ENCODE peak calls at places on chromosomes 12 and 14, in four cellular contexts. V is IMR-90, J is H1, Q is bronchial epithelial cell. S is an unnamed sample.

GRCh38 chr14:100135784-100136183 is 23.7 kb downstream of the DEGS2 start:
- DNase-seq in V (no peak), Q (no peak), J (no peak), S (no peak)

GRCh38 chr14:100714205-100714781 is 12.4 kb upstream of the DLK1 start:
- DNase-seq in V (no peak), Q (no peak), J (no peak), S (no peak)

GRCh38 chr12:109714141-109714912 is 702 bp downstream of the FAM222A start:
- DNase-seq in V (peak; percentile 20), Q (no peak), J (peak; percentile 81), S (peak; percentile 29)

GRCh38 chr12:77940011-77940423 is 109.3 kb downstream of the NAV3 start:
- DNase-seq in J (no peak), V (peak; percentile 93), Q (peak; percentile 94), S (peak; percentile 72)

GRCh38 chr12:70002097-70002911 is 177.3 kb downstream of the MYRFL start:
- DNase-seq in Q (no peak), J (no peak), V (no peak), S (no peak)

GRCh38 chr14:92190768-92191167 is 69.0 kb downstream of the CPSF2 start:
- DNase-seq in Q (no peak), V (no peak), J (no peak), S (no peak)

GRCh38 chr12:53073881-53074280 is 5.3 kb downstream of the SPRYD3 start:
- DNase-seq in V (no peak), J (no peak), Q (no peak), S (no peak)

GRCh38 chr12:46677749-46678148 is 148.0 kb downstream of the SLC38A4 start:
- DNase-seq in J (no peak), V (peak; percentile 55), Q (peak; percentile 74), S (peak; percentile 69)

GRCh38 chr14:71908141-71908540 is 24.1 kb upstream of the RGS6 start:
- DNase-seq in V (no peak), Q (peak; percentile 5), J (no peak), S (no peak)

GRCh38 chr14:35617500-35617899 is 83.5 kb downstream of the INSM2 start:
- DNase-seq in Q (no peak), J (no peak), V (no peak), S (no peak)

GRCh38 chr12:116346222-116346621 is 68.7 kb upstream of the MED13L start:
- DNase-seq in J (no peak), V (no peak), Q (no peak), S (no peak)

GRCh38 chr14:100350283-100350926 is 27.3 kb downstream of the SLC25A47 start:
- DNase-seq in V (no peak), J (no peak), Q (no peak), S (no peak)

GRCh38 chr12:120849765-120850164 is 54.4 kb downstream of the SPPL3 start:
- DNase-seq in Q (peak; percentile 92), J (no peak), V (peak; percentile 83), S (peak; percentile 63)

GRCh38 chr12:19933924-19934323 is 434.4 kb upstream of the PDE3A start:
- DNase-seq in V (no peak), J (no peak), Q (no peak), S (no peak)

GRCh38 chr12:52819021-52819420 is 5.1 kb upstream of the KRT4 start:
- DNase-seq in Q (no peak), V (no peak), J (no peak), S (no peak)

GRCh38 chr12:13982010-13982409 is 608 bp upstream of the GRIN2B start:
- DNase-seq in J (peak; percentile 96), Q (no peak), V (no peak), S (no peak)

GRCh38 chr12:111174283-111175108 is 194.4 kb downstream of the PHETA1 start:
- DNase-seq in Q (peak; percentile 73), V (no peak), J (no peak), S (peak; percentile 27)

GRCh38 chr12:65823481-65824313 is 586 bp upstream of the HMGA2 start:
- DNase-seq in Q (peak; percentile 45), J (peak; percentile 72), V (peak; percentile 58), S (peak; percentile 85)

GRCh38 chr12:65821336-65821735 is 2.9 kb upstream of the HMGA2 start:
- DNase-seq in V (peak; percentile 36), J (no peak), Q (peak; percentile 20), S (no peak)

GRCh38 chr12:65825323-65825572 is 965 bp downstream of the HMGA2 start:
- DNase-seq in V (no peak), Q (no peak), J (no peak), S (no peak)

GRCh38 chr12:65824314-65824563 is at the start of gene HMGA2:
- DNase-seq in J (peak; percentile 75), Q (no peak), V (peak; percentile 84), S (no peak)

DNA sequence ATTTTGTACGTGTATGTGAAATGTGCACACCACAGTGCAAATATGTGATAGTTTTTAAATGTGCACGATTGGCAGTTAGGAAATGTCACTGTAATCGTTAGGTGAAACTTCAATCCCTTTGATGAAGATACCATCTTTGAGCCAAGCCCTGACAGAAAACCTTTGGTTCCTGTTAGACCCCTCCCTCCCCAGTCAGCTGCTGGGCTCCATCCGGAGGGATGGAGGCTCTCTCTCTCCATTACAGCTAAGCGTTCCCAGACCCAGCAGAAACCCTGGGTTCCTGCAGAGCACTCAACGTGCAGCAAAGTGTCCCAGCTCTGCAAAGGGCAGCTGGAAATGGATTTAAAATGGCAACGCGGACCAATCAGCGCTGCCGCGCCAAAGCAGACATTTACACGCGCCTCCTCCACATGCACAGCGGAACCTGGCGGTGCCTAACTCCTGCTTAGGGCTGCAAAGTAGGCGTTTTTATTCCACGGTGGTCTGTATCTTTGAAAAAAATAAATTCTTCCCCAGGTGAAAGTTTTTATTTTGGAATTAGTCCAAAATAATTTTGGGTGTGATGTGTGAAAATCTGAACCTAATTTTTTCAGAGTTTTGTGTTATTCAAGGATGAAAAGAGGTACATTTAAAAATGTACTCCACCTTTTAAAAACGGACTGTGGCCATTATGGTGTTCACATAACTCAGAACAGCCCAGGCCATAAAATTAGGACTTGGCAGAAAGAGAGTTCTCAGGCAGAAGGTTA is 1.4 kb upstream of the HMGA2 start:
- DNase-seq in Q (peak; percentile 59), V (peak; percentile 79), J (peak; percentile 74), S (peak; percentile 67)
- TF ChIP-seq CTCF in Q (peak; percentile 16), V (no peak), J (no peak), S (no peak)

DNA sequence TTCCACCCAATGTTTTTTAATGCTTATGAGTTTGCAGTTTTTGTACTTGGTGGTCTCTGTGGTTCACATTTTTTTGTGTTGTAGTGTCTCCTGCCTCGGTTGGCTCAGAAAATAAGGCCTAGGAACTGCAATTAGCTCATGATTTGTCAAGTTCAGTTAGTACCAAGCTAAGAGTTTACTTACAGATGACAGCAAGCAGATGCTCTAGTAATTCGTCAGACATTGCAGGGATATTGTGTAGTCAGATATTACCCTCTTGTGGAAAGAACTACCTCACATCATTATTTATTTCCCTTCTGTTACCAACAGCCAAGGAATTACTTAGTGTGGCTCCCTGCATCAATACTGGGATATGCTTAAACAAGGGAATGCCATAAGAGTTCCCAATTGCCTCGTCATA is 14.6 kb downstream of the DYRK2 start:
- DNase-seq in V (peak; percentile 97), J (no peak), Q (no peak), S (no peak)
- TF ChIP-seq CTCF in V (peak; percentile 42), J (no peak), Q (no peak), S (no peak)

GRCh38 chr14:102139248-102140026 is at the start of gene WDR20:
- DNase-seq in J (peak; percentile 100), Q (peak; percentile 90), V (peak; percentile 92), S (peak; percentile 98)
- TF ChIP-seq CTCF in J (no peak), Q (no peak), V (no peak), S (no peak)

GRCh38 chr12:95480230-95480629 is 6.3 kb downstream of the METAP2 start:
- DNase-seq in Q (peak; percentile 11), V (peak; percentile 69), J (no peak), S (no peak)

GRCh38 chr12:95481888-95482287 is 7.9 kb downstream of the METAP2 start:
- DNase-seq in V (no peak), J (no peak), Q (peak; percentile 33), S (no peak)

GRCh38 chr12:95487024-95487423 is 13.1 kb downstream of the METAP2 start:
- DNase-seq in J (no peak), V (no peak), Q (no peak), S (no peak)

GRCh38 chr12:95484524-95484923 is 10.6 kb downstream of the METAP2 start:
- DNase-seq in Q (no peak), V (peak; percentile 10), J (no peak), S (peak; percentile 16)

DNA sequence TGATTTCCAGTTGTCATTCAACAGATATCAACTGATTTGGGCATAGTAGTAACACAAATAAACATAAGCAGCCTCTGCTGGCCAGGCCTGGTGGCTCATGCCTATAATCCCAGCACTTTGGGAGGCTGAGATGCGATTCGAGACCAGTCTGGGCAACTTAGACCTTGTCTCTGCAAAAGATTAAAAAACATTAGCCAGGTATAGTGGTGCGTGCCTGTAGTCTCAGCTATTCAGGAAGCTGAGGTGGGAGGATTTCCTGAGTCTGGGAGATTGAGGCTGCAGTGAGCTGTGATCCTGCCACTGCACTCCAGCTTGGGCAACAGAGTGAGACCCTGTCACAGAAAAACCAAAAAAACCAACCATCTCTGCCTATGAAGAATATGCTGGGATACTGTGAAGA is 7.1 kb downstream of the METAP2 start:
- DNase-seq in Q (peak; percentile 54), J (no peak), V (no peak), S (no peak)
- TF ChIP-seq CTCF in Q (no peak), J (no peak), V (peak; percentile 2), S (no peak)

DNA sequence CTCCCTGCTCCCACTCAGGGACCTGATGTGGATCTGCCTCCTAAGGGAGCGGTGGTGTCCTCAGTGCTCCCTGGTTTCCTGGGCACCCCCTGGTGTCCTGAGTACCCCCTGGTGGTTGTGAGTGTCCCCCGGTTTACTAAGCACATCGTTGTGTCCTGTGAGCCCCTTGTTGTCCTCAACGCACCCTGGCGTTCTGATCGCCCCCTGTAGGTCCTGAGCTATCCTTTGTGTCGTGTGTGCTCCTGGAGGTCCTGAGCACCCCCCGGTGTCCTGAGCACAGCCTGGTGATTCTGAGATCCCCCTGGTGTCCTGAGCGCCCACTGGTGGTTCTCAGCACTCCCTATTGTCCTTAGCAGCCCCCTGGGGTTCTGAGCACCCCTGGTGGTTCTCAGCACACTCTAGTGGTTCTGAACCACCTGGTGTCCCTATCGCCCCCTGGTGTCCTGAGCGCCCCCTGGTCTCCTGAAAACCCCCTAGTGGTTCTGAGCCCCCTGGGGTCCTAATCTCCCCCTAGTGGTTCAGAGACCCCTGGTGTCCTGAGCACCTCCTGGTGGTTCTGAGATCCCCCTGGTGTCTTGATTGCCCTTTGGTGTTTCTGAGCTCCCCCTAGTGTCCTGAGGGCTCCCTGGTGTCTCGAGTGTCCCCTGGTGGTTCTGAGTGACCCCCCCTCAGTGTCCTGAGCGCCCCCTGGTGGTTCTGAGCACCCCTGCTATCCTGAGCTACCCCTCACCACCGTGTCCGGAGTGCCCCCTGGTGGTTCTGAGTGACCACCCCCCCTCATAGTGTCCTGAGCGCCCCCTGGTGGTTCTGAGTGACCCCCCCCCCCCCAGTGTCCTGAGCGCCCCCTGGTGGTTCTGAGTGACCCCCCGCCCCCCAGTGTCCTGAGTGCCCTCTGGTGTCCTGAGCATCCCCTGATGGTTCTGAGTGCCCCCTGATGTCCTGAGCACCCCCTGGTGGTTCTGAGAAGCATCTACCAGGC is 615.1 kb downstream of the TMEM121 start:
- DNase-seq in J (no peak), Q (no peak), V (no peak), S (no peak)
- TF ChIP-seq CTCF in J (no peak), Q (no peak), V (no peak), S (peak; percentile 11)